ENCODE peak calls at places on chromosome X, in seven cellular contexts. A, V, X, N, D, G and W are unnamed samples.

GRCh38 chrX:100994352-100995281 is 25.1 kb downstream of the ARL13A start:
- DNase-seq in X (peak), N (no peak), A (peak), V (peak), D (peak), G (no peak), W (no peak)

GRCh38 chrX:42119076-42119475 is 195.7 kb upstream of the CASK start:
- DNase-seq in V (peak), X (no peak), G (no peak), D (no peak), N (no peak), A (peak), W (no peak)

GRCh38 chrX:44433556-44433955 is 90.1 kb upstream of the EFHC2 start:
- DNase-seq in G (no peak), N (no peak), V (no peak), X (no peak), A (no peak), D (no peak), W (no peak)

GRCh38 chrX:16589211-16589610 is 60.7 kb upstream of the S100G start:
- DNase-seq in D (no peak), G (no peak), V (no peak), N (no peak), X (no peak), A (no peak), W (no peak)

GRCh38 chrX:40247848-40248622 is 150.3 kb upstream of the BCOR start:
- DNase-seq in X (no peak), V (no peak), N (no peak), G (no peak), A (no peak), D (peak), W (no peak)

GRCh38 chrX:24513416-24513815 is 48.3 kb downstream of the PDK3 start:
- DNase-seq in A (no peak), V (no peak), N (no peak), X (peak), G (no peak), D (no peak), W (no peak)

GRCh38 chrX:1355131-1355799 is 18.7 kb downstream of the IL3RA start:
- DNase-seq in N (no peak), A (no peak), X (no peak), V (no peak), G (no peak), D (no peak), W (peak)

GRCh38 chrX:153371256-153371655 is 29.9 kb downstream of the PNMA6E start:
- DNase-seq in V (no peak), N (no peak), X (no peak), G (no peak), D (no peak), A (no peak), W (no peak)

GRCh38 chrX:77003530-77003929 is 443.7 kb upstream of the FGF16 start:
- DNase-seq in V (no peak), D (no peak), G (no peak), N (no peak), A (no peak), X (no peak), W (no peak)

GRCh38 chrX:63585936-63586335 is 199.1 kb downstream of the ARHGEF9 start:
- DNase-seq in G (no peak), X (no peak), N (no peak), D (no peak), A (no peak), V (no peak), W (no peak)

GRCh38 chrX:11864171-11864570 is 106.1 kb downstream of the MSL3 start:
- DNase-seq in D (no peak), G (no peak), X (no peak), N (no peak), V (no peak), A (no peak), W (no peak)

GRCh38 chrX:150913511-150913910 is 15.0 kb upstream of the CD99L2 start:
- DNase-seq in A (no peak), N (no peak), D (no peak), X (no peak), V (no peak), G (no peak), W (no peak)

GRCh38 chrX:7582191-7582590 is 260.8 kb upstream of the VCX start:
- DNase-seq in D (no peak), N (no peak), X (no peak), G (no peak), A (no peak), V (no peak), W (no peak)

GRCh38 chrX:69155786-69156520 is 9.3 kb downstream of the PJA1 start:
- DNase-seq in G (peak), N (no peak), X (no peak), D (no peak), V (no peak), A (no peak), W (no peak)

GRCh38 chrX:10989386-10989785 is 121.7 kb upstream of the HCCS start:
- DNase-seq in D (no peak), A (no peak), X (no peak), N (no peak), G (no peak), V (no peak), W (no peak)

GRCh38 chrX:130682990-130683389 is 220.0 kb downstream of the ENOX2 start:
- DNase-seq in G (no peak), X (no peak), D (no peak), V (no peak), A (no peak), N (no peak), W (no peak)

GRCh38 chrX:16089086-16089485 is 34.3 kb upstream of the GRPR start:
- DNase-seq in G (no peak), D (no peak), N (no peak), A (no peak), X (no peak), V (no peak), W (no peak)

GRCh38 chrX:70134116-70134477 is 850 bp downstream of the IGBP1 start:
- DNase-seq in X (no peak), G (no peak), N (no peak), A (peak), D (peak), V (no peak), W (no peak)

GRCh38 chrX:63032811-63033210 is 318.3 kb downstream of the SPIN4 start:
- DNase-seq in A (no peak), G (no peak), V (no peak), N (no peak), X (no peak), D (no peak), W (no peak)

GRCh38 chrX:138287200-138287865 is 424.2 kb downstream of the FGF13 start:
- DNase-seq in N (no peak), A (no peak), V (no peak), X (no peak), G (no peak), D (no peak), W (no peak)
- TF ChIP-seq JUND in N (no peak), A (no peak), V (no peak), X (no peak), G (no peak), D (no peak), W (no peak)

DNA sequence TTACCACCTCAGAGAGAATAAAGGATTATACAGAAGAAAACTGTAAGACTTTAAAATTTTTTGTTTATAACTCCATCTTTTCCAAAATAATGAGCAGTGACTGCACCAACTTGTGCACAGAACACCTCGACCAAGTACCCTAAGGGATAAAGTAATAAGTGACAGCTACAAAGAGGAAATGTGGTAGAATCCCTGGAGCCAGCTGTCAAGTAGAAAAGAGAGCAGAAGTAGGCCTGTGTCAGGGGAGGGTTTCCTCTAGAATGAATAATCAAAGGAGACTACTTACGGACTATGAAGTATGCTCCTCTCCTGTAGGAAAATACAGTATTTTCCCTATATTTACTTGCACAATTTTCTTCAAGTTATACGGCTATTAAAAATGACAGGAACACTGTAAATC is 1.2 kb downstream of the EIF1AX start:
- DNase-seq in D (no peak), N (no peak), A (no peak), V (no peak), X (no peak), G (no peak), W (no peak)
- TF ChIP-seq JUND in D (no peak), N (no peak), A (no peak), V (no peak), X (no peak), G (no peak), W (no peak)

DNA sequence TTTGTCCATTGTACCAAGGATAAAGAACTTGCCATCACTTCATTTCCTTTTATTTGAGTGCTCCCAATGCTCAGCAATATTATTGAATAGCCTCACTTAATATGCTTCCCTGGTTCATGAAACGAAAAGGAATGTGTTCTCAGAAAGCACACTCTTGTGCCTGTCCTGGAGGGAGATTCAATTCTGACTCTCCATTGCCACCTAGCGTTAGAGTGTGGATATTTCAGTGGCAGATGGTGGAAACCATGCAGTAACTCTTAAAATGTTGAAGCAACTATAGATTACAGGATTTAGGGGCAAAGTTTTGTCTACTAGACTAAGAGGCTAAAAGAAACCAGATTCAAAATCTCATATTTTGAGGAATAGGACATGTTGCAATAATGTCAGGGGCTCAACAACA is 36.0 kb downstream of the GAB3 start:
- DNase-seq in N (no peak), X (no peak), V (peak), D (peak), A (peak), G (peak), W (peak)
- TF ChIP-seq JUND in N (no peak), X (no peak), V (no peak), D (no peak), A (no peak), G (no peak), W (no peak)

DNA sequence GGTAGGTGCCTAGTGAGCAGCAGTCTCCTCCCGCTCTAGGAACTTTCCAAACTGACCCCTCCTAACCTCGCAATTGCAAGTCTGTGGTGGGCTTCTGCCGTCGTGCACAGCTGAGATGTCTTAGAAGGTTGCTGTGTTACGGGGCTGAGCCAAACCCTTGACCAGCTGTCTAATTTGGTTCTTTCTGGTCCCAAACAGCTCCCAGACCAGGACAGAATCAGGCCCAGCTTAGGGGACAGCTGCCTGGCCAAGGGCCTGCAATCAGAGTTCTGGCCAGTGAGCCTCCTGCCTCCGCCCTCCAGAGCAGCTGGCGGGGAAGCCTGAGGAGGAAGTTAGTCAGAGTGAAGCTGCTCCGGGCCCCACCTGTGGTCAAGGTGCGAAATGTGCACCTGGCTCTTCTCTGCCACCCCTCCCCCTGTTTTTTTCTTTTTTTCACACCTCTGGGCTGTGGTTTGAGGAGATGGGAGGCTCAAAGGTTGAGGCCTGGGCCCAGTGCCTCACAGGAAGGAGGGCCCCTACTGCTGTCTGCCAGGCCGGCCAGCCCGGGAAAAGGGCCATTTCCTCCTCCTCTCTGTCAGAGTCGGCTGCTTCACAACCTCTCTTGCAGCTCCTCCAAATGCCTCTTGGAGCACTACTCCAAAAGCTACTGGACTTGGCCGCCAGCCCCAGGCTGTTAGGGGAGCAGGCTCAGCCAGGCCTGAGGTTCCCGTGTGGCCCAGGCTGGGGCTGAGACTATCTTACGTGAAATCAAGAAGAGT is 4.2 kb upstream of the CXCR3 start:
- DNase-seq in N (no peak), X (peak), A (peak), G (peak), V (peak), D (no peak), W (peak)
- TF ChIP-seq JUND in N (no peak), X (peak), A (no peak), G (no peak), V (no peak), D (no peak), W (no peak)